ENCODE peak calls at places on chromosomes 2 and 18, in five cellular contexts. X is AG04450, G is foreskin fibroblast, I is lower lobe of right lung, R is right atrium auricular region. O is an unnamed sample.

GRCh38 chr2:231129216-231129615 is 4.4 kb upstream of the HTR2B start:
- DNase-seq in X (no peak), G (no peak), I (no peak), R (no peak), O (no peak)

GRCh38 chr18:25281522-25281921 is 70.4 kb downstream of the ZNF521 start:
- DNase-seq in X (no peak), G (no peak), I (no peak), R (no peak), O (no peak)

GRCh38 chr2:127398239-127398590 is 10.4 kb upstream of the MAP3K2 start:
- DNase-seq in X (peak), G (peak), I (peak), R (peak), O (peak)

GRCh38 chr2:69493268-69493667 is 56.0 kb upstream of the NFU1 start:
- DNase-seq in X (no peak), G (no peak), I (no peak), R (no peak), O (no peak)

GRCh38 chr2:24453379-24454073 is 37.5 kb upstream of the NCOA1 start:
- DNase-seq in X (no peak), G (no peak), I (no peak), R (no peak), O (no peak)

GRCh38 chr2:201631041-201631440 is 12.3 kb downstream of the TMEM237 start:
- DNase-seq in X (no peak), G (no peak), I (no peak), R (no peak), O (no peak)

GRCh38 chr18:63297678-63298392 is 21.7 kb downstream of the BCL2 start:
- DNase-seq in X (no peak), G (no peak), I (no peak), R (peak), O (no peak)

GRCh38 chr2:234772775-234773064 is 179.1 kb upstream of the SH3BP4 start:
- DNase-seq in X (no peak), G (no peak), I (no peak), R (no peak), O (no peak)

GRCh38 chr2:200127852-200128251 is 172.5 kb downstream of the MAIP1 start:
- DNase-seq in X (peak), G (peak), I (no peak), R (no peak), O (no peak)

GRCh38 chr2:181037922-181038321 is 57.5 kb downstream of the UBE2E3 start:
- DNase-seq in X (peak), G (peak), I (no peak), R (no peak), O (no peak)

GRCh38 chr18:11324956-11325873 is 175.8 kb upstream of the PIEZO2 start:
- DNase-seq in X (no peak), G (peak), I (no peak), R (no peak), O (no peak)

GRCh38 chr2:195594248-195594647 is 62.8 kb upstream of the SLC39A10 start:
- DNase-seq in X (no peak), G (no peak), I (no peak), R (no peak), O (no peak)

GRCh38 chr2:127094509-127095366 is 12.2 kb downstream of the BIN1 start:
- DNase-seq in X (no peak), G (peak), I (peak), R (no peak), O (peak)

GRCh38 chr2:145185696-145186095 is 665.8 kb upstream of the ZEB2 start:
- DNase-seq in X (peak), G (peak), I (no peak), R (no peak), O (no peak)

GRCh38 chr2:41597672-41598071 is 450.1 kb upstream of the PKDCC start:
- DNase-seq in X (no peak), G (no peak), I (no peak), R (no peak), O (no peak)

GRCh38 chr2:204407209-204408070 is 137.8 kb upstream of the PARD3B start:
- DNase-seq in X (no peak), G (peak), I (no peak), R (no peak), O (no peak)

DNA sequence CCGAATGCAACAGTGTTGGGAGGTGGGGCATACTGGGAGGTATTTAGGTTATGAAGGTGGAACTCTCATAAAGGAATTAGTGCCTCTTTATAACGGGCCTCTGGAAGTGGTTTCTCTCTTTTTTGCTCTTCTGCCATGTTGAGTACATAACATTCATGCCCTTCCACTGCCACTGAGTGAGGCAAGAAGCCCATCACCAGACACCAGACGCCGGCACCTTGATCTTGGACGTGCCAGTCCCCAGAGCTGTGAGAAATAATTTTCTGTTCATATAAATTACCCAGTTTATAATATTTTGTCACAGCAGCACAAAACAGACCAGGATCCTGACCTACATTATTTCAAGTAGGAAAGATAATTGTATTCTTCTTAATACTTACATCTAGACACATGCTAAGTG is 320.2 kb downstream of the NRXN1 start:
- DNase-seq in X (no peak), G (no peak), I (no peak), R (no peak), O (no peak)
- TF ChIP-seq CTCF in X (no peak), G (no peak), I (no peak), R (no peak), O (no peak)

DNA sequence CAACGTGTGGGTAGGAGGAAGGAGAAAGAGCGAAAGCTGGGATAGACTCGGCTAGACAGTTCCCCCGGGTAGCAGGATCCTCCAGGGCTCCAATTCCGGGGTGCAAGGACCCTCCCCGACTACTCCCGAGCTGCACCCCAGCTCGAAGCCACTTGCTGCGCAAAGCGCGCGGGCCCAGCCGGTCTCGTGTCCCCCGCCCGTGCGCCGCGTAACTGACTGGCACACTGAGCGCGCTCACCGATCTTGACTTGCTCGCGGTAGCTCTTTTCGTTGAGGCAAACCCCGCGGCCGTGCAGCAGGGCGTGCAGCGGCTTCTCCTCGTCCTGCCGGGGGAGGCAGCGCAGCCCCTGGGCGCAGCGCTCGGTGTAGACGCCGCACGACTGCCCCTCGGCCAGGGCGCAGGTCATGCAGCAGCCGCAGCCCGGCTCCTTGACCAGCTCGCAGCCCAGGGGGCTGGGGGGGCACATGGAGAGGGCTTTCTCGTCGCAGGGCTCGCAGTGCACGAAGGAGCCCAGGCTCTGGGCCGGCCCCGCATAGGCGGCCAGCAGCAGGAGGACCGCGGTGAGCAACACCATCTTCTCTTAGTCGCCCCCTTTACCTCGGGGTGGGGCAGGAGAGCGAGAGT is 1.0 kb downstream of the IGFBP5 start:
- DNase-seq in X (no peak), G (peak), I (peak), R (no peak), O (peak)
- TF ChIP-seq CTCF in X (no peak), G (no peak), I (peak), R (peak), O (no peak)

GRCh38 chr2:96534701-96535181 is 1.8 kb upstream of the ARID5A start:
- DNase-seq in X (no peak), G (no peak), I (no peak), R (no peak), O (peak)

GRCh38 chr2:96535331-96535730 is 1.2 kb upstream of the ARID5A start:
- DNase-seq in X (no peak), G (no peak), I (no peak), R (no peak), O (peak)

GRCh38 chr2:96537066-96537733 is 648 bp downstream of the ARID5A start:
- DNase-seq in X (no peak), G (peak), I (peak), R (peak), O (peak)

GRCh38 chr2:96537734-96538486 is 1.4 kb downstream of the ARID5A start:
- DNase-seq in X (no peak), G (no peak), I (no peak), R (no peak), O (peak)

DNA sequence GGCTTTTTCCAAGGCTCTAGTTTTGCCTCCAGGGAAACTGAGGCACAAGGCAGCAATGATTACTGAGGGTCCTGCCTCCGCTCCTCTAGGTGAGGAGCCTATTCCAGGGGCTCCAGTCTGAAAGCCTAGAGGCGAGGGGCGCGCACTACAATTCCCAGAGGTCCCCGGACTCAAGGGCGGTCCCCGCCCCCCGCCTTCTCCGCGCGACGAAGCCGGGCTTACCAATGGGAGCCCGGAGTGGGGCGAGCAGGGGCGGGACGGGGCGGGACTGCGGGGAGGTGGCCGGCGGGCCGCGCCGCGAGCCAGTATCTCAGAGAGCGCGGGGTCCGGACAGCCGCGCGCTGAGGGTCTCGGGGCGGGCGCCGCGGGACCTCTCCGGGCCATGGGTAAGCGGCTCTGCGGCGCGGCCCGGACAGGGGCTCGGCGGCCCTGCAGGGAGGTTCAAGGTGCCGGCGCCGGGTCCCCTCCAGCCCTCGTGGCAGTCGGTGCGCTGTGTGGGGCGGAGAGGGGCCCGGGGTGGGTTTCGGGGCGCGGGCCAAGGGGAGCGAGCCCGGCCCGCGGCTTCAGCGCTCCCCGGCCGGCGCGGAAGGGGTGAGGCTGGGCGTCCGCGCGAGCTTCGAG is at the start of gene ARID5A:
- DNase-seq in X (peak), G (peak), I (peak), R (peak), O (peak)
- TF ChIP-seq CTCF in X (peak), G (peak), I (peak), R (peak), O (peak)

DNA sequence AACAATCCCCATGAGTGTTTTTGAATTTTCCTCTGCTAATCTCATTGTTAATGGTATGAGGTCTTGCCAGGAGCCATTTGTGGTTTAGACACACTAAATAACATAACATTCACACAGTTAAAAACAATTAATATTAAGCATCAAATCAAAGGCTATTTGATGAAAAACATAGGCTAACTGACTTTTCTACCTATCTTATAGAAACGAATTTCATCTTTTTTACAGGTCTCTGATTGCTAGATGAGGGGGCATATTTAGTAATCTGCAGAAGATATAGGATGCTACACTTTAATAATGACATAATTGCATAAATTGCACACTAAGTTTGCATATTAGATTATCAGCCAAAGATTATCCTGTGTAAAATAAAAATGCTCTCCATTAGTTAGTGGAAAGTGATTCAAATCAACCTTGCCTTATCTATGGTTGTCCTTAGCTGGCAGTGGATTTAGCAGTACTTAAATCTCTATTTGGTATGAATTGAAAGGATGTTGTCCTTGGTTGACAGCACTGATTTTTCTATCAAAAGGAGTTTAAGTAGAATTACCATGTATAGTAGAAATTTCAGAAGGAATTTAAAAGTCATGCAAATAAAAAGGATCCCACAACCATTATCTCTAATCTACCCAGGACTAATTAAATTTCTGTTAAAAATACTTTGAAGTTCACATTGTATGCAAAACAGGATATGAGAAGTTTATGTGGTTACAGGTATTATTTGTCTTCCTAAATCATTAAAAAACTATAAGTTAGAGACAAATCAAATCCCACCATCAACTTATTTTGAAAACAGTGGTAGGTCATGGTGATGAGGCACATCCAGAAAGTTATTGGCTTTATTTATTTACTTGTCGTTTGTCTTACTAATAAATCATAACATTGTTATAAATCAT is 50.6 kb upstream of the SPAG16 start:
- DNase-seq in X (no peak), G (no peak), I (no peak), R (no peak), O (no peak)
- TF ChIP-seq CTCF in X (no peak), G (no peak), I (no peak), R (no peak), O (no peak)

GRCh38 chr18:22983175-22983574 is 50.0 kb downstream of the RBBP8 start:
- DNase-seq in X (peak), G (peak), I (no peak), R (no peak), O (no peak)
- TF ChIP-seq CTCF in X (peak), G (peak), I (peak), R (peak), O (peak)

GRCh38 chr18:40159141-40160017 is 1795.7 kb upstream of the PIK3C3 start:
- DNase-seq in X (no peak), G (peak), I (no peak), R (no peak), O (no peak)
- TF ChIP-seq CTCF in X (peak), G (peak), I (peak), R (peak), O (peak)

GRCh38 chr18:62196079-62196478 is 9.0 kb downstream of the RELCH start:
- DNase-seq in X (no peak), G (no peak), I (no peak), R (no peak), O (no peak)
- TF ChIP-seq CTCF in X (no peak), G (no peak), I (no peak), R (no peak), O (no peak)